ENCODE peak calls at places on chromosomes 11 and 22, in six cellular contexts. D, V, X, O, Y and J are unnamed samples.

GRCh38 chr11:34300571-34301295 is 57.1 kb downstream of the ABTB2 start:
- DNase-seq in D (no peak), V (no peak), X (no peak), O (no peak), Y (no peak), J (no peak)

GRCh38 chr11:93741882-93742226 is 382 bp downstream of the C11orf54 start:
- DNase-seq in D (peak), V (no peak), X (peak), O (no peak), Y (peak), J (no peak)

GRCh38 chr11:32827276-32827675 is 2.5 kb upstream of the PRRG4 start:
- DNase-seq in D (no peak), V (no peak), X (no peak), O (no peak), Y (no peak), J (no peak)

GRCh38 chr11:86999859-87000753 is 37.6 kb upstream of the TMEM135 start:
- DNase-seq in D (peak), V (no peak), X (peak), O (no peak), Y (no peak), J (no peak)

GRCh38 chr22:30778261-30778660 is 83.6 kb downstream of the OSBP2 start:
- DNase-seq in D (no peak), V (no peak), X (no peak), O (no peak), Y (no peak), J (no peak)

GRCh38 chr11:8317164-8317563 is 53.5 kb upstream of the LMO1 start:
- DNase-seq in D (peak), V (no peak), X (no peak), O (no peak), Y (peak), J (no peak)

GRCh38 chr11:13207665-13208594 is 69.7 kb upstream of the BMAL1 start:
- DNase-seq in D (peak), V (peak), X (no peak), O (peak), Y (no peak), J (peak)

GRCh38 chr11:876550-876949 is 33.9 kb downstream of the TSPAN4 start:
- DNase-seq in D (peak), V (no peak), X (no peak), O (no peak), Y (no peak), J (no peak)

GRCh38 chr22:45671783-45672563 is at the start of gene ATXN10:
- DNase-seq in D (peak), V (peak), X (peak), O (peak), Y (peak), J (peak)

GRCh38 chr11:70505331-70505731 is 107.0 kb downstream of the CTTN start:
- DNase-seq in D (no peak), V (peak), X (no peak), O (no peak), Y (peak), J (no peak)

GRCh38 chr11:122796128-122796717 is 42.1 kb upstream of the CRTAM start:
- DNase-seq in D (peak), V (no peak), X (peak), O (no peak), Y (no peak), J (no peak)

GRCh38 chr22:50438305-50439275 is 36.2 kb downstream of the SBF1 start:
- DNase-seq in D (no peak), V (peak), X (no peak), O (no peak), Y (peak), J (no peak)
- H3K4me3 ChIP-seq in D (no peak), V (no peak), X (no peak), O (no peak), Y (no peak), J (no peak)

GRCh38 chr22:17570851-17571631 is 7.7 kb downstream of the SLC25A18 start:
- DNase-seq in D (peak), V (peak), X (peak), O (peak), Y (peak), J (peak)
- H3K4me3 ChIP-seq in D (peak), V (peak), X (peak), O (peak), Y (peak), J (peak)

GRCh38 chr11:112459001-112459400 is 198.3 kb upstream of the PLET1 start:
- DNase-seq in D (peak), V (no peak), X (no peak), O (no peak), Y (no peak), J (no peak)
- H3K4me3 ChIP-seq in D (peak), V (no peak), X (peak), O (no peak), Y (no peak), J (no peak)

GRCh38 chr11:17012712-17013547 is 1.3 kb downstream of the PLEKHA7 start:
- DNase-seq in D (peak), V (peak), X (peak), O (peak), Y (peak), J (peak)

GRCh38 chr11:17014321-17014773 is at the start of gene PLEKHA7:
- DNase-seq in D (peak), V (no peak), X (peak), O (peak), Y (peak), J (no peak)

GRCh38 chr11:17013548-17014320 is 480 bp downstream of the PLEKHA7 start:
- DNase-seq in D (no peak), V (peak), X (peak), O (peak), Y (peak), J (no peak)

GRCh38 chr11:17014774-17015638 is 792 bp upstream of the PLEKHA7 start:
- DNase-seq in D (peak), V (no peak), X (peak), O (no peak), Y (peak), J (no peak)

DNA sequence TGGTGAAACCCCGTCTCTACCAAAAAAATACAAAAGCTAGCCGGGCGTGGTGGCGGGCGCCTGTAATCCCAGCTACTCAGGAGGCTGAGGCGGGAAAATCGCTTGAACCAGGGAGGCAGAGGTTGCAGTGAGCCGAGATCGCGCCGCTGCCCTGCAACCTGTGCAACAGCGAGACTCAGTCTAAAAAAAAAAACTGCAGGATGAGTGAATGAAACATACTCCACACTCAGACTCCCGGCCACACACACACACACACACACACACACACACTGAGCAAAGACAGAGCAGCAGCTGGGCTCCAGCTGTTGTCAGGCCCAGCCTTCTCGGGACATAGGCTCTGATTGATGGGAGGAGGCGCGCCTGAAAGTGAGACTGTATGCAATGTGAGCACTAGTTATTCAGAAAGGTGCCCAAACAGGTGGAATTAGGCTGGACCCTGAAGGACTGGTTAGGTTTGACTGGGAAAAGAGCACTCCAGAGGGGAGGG is 1.5 kb upstream of the PLEKHA7 start:
- DNase-seq in D (no peak), V (no peak), X (no peak), O (peak), Y (no peak), J (no peak)
- H3K4me3 ChIP-seq in D (no peak), V (peak), X (no peak), O (no peak), Y (no peak), J (no peak)

DNA sequence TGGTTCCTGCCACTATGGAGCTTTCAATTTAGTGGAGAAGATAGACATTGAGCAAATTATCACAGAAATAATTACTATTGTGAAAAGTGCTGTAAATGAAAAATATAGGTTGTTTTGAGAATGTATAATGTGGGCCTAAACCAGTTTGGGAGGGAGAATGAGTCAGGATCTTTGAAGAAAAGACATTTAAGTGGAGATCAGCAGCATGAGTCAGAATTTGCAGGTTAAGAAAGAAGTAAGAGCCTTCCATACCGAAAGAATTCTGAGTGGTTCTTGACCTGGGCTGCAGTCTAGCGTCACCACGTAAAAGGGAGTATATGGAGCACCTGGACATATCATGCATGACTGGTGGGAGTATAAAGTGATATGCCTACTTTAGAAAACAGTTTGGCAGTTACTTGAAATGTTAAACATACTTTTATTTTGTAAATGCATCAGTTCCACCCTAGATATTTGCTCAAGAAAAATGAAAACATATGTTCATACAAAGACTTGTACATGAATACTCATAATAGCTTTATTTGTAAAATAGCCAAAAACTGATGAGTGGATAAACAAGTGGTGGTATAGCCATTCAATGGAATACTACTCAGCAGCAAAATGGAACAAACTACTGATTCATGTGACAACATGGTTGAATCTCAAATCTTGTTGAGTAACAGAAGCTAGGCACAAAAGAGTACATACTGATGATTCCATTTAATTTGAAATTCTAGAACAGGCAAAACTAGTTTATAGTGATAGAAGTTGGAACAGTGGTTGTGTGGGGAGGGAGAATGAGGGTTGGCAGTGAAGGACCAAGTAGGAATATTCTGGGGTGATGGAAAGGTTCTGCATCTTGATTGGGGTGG is 99.2 kb downstream of the STIM1 start:
- DNase-seq in D (peak), V (no peak), X (no peak), O (no peak), Y (no peak), J (no peak)
- H3K4me3 ChIP-seq in D (no peak), V (no peak), X (no peak), O (no peak), Y (no peak), J (no peak)

GRCh38 chr22:48369789-48370507 is 1457.7 kb downstream of the BRD1 start:
- DNase-seq in D (peak), V (no peak), X (peak), O (no peak), Y (peak), J (peak)
- H3K4me3 ChIP-seq in D (no peak), V (no peak), X (no peak), O (no peak), Y (no peak), J (no peak)

DNA sequence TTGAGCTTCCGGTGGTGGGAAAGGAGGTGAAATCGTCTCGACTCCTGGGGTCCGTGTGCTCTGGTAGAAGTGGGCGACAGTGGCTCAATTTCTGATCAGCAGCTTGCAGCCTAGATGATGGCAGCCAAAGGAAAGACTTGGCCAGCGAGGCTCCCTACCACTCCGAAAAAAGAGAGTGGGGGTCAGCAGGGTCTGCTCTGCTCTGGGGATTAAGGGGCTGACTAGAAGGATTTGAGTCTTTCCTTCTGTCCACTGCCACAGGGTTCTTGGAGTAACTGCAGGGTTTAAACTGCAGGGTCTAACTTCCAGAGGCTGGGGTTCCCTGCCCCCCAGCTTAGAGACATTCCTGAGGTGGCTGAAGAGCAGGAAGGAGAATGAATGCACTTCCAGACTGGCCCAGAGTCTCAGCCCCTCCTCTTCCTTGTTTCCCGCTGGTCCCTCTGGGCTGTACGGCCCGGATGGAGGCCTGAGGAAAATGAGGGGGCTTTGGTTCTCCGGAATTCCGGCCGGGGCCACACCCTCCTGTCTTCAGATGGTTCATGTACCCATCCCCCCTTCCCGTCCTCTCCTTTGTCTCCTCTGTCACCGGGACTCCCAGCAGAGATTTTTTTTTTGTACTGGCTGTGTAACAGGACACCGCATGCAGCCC is 907 bp downstream of the SERPINH1 start:
- DNase-seq in D (peak), V (no peak), X (no peak), O (peak), Y (no peak), J (no peak)
- H3K4me3 ChIP-seq in D (peak), V (peak), X (peak), O (peak), Y (peak), J (peak)

GRCh38 chr11:45180158-45180887 is 33.9 kb downstream of the PRDM11 start:
- DNase-seq in D (peak), V (peak), X (peak), O (peak), Y (peak), J (no peak)
- H3K4me3 ChIP-seq in D (peak), V (peak), X (peak), O (peak), Y (peak), J (peak)